ENCODE peak calls at places on chromosomes 6 and 20, in four cellular contexts. F is amniotic stem cell, J is HL-60, R is NCI-H1105 treated with DMSO at 0.1 percent for 48 hours. G is an unnamed sample.

GRCh38 chr6:71509142-71509541 is 220.5 kb downstream of the OGFRL1 start:
- DNase-seq in F (no peak), J (no peak), R (no peak), G (no peak)

GRCh38 chr6:144712541-144712940 is 427.4 kb downstream of the UTRN start:
- DNase-seq in F (no peak), J (no peak), R (no peak), G (no peak)

GRCh38 chr20:32762754-32763201 is 593 bp downstream of the DNMT3B start:
- DNase-seq in F (no peak), J (peak), R (peak), G (no peak)

GRCh38 chr20:47724398-47724797 is 60.9 kb downstream of the SULF2 start:
- DNase-seq in F (no peak), J (no peak), R (no peak), G (no peak)

GRCh38 chr6:25788305-25788922 is 33.9 kb downstream of the SLC17A4 start:
- DNase-seq in F (no peak), J (peak), R (no peak), G (no peak)

GRCh38 chr6:150600302-150601017 is 775 bp downstream of the PLEKHG1 start:
- DNase-seq in F (peak), J (peak), R (peak), G (no peak)

GRCh38 chr6:35147101-35147885 is 6.2 kb upstream of the TCP11 start:
- DNase-seq in F (no peak), J (no peak), R (no peak), G (no peak)

GRCh38 chr6:137218473-137218916 is 690 bp downstream of the IFNGR1 start:
- DNase-seq in F (peak), J (peak), R (peak), G (peak)

GRCh38 chr6:25629202-25629584 is 22.8 kb upstream of the SCGN start:
- DNase-seq in F (no peak), J (no peak), R (peak), G (no peak)

GRCh38 chr6:53492860-53493634 is 51.9 kb downstream of the GCLC start:
- DNase-seq in F (no peak), J (peak), R (peak), G (no peak)

GRCh38 chr6:43800746-43801488 is 30.9 kb downstream of the VEGFA start:
- DNase-seq in F (no peak), J (no peak), R (no peak), G (no peak)

GRCh38 chr6:41599836-41600445 is 38.3 kb upstream of the MDFI start:
- DNase-seq in F (no peak), J (no peak), R (no peak), G (no peak)

G was measured in SIG-M5.